ENCODE peak calls at places on chromosomes 16 and 17, in four cellular contexts. Q is GM12891, F is GM12878, N is K562. V is an unnamed sample.

GRCh38 chr16:22240023-22240697 is 34.1 kb downstream of the EEF2K start:
- DNase-seq in Q (no peak), F (no peak), N (no peak), V (no peak)

GRCh38 chr16:12906271-12906670 is 4.9 kb downstream of the SHISA9 start:
- DNase-seq in Q (no peak), F (no peak), N (no peak), V (no peak)

GRCh38 chr16:83185902-83186301 is 559.1 kb downstream of the CDH13 start:
- DNase-seq in Q (no peak), F (no peak), N (no peak), V (no peak)

GRCh38 chr16:12142157-12142556 is 165.6 kb downstream of the SNX29 start:
- DNase-seq in Q (no peak), F (no peak), N (no peak), V (no peak)

GRCh38 chr17:63446218-63446980 is at the start of gene CYB561:
- DNase-seq in Q (peak), F (no peak), N (peak), V (peak)

GRCh38 chr17:81722184-81723120 is 10.4 kb downstream of the SLC25A10 start:
- DNase-seq in Q (no peak), F (no peak), N (peak), V (no peak)

GRCh38 chr17:17435323-17435722 is 41.5 kb upstream of the MED9 start:
- DNase-seq in Q (no peak), F (no peak), N (no peak), V (no peak)

GRCh38 chr17:72466199-72466598 is 345.4 kb downstream of the SOX9 start:
- DNase-seq in Q (no peak), F (peak), N (no peak), V (no peak)

GRCh38 chr16:62576636-62577035 is 540.4 kb upstream of the CDH8 start:
- DNase-seq in Q (no peak), F (no peak), N (no peak), V (no peak)

GRCh38 chr17:65572581-65573282 is 11.3 kb upstream of the AXIN2 start:
- DNase-seq in Q (no peak), F (no peak), N (no peak), V (no peak)

GRCh38 chr17:7853693-7854043 is 1.2 kb upstream of the TMEM88 start:
- DNase-seq in Q (no peak), F (no peak), N (no peak), V (no peak)

GRCh38 chr17:10226930-10227695 is 28.7 kb upstream of the GAS7 start:
- DNase-seq in Q (peak), F (no peak), N (peak), V (peak)

DNA sequence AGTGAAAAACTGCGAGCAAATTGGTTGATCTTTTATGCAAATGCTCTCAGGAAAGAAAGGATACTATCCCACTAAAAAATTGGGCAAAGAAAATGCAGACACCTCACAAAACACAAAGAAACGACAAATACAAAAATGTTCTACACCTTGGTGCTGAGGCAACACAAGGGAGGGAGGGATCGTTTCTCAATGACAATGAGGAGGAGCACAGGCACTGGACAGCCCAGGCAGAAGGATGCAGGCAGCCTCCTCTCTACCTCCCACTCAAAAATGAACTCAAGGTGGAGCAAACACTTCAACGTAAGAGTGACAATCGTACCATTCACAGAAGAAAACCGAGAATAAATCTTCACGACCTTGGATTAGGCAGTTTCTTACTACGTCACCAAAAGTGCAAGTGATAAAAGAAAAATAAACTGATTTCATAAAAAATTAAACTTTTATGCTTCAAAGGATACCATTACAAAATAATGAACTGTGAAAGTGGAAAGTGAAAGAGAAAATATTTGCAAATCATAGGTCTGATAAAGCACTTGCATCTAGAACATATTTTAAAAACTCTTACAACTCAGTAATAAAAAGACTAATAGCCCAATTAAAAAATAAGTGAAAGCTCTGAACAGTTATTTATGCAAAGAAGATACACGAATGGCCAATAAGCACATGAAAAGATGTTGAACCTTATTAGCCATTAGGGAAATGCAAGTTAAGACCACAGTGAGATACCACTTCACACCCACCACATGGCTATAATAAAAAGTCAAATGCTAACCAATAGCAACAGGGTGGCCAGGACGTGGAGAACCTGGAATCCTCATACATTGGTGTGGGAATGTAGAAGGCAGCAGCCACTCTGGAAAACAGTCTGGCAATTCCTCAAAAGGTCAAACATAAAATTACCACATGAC is 80.8 kb upstream of the TRAP1 start:
- DNase-seq in Q (no peak), F (no peak), N (peak), V (no peak)
- TF ChIP-seq SPI1 in Q (no peak), F (no peak), N (no peak), V (no peak)

GRCh38 chr16:46961373-46962353 is 11.8 kb downstream of the DNAJA2 start:
- DNase-seq in Q (peak), F (no peak), N (no peak), V (peak)
- TF ChIP-seq SPI1 in Q (no peak), F (no peak), N (no peak), V (peak)

GRCh38 chr17:75996665-75997590 is 3.7 kb upstream of the CDK3 start:
- DNase-seq in Q (peak), F (peak), N (no peak), V (peak)
- TF ChIP-seq SPI1 in Q (peak), F (peak), N (peak), V (peak)

DNA sequence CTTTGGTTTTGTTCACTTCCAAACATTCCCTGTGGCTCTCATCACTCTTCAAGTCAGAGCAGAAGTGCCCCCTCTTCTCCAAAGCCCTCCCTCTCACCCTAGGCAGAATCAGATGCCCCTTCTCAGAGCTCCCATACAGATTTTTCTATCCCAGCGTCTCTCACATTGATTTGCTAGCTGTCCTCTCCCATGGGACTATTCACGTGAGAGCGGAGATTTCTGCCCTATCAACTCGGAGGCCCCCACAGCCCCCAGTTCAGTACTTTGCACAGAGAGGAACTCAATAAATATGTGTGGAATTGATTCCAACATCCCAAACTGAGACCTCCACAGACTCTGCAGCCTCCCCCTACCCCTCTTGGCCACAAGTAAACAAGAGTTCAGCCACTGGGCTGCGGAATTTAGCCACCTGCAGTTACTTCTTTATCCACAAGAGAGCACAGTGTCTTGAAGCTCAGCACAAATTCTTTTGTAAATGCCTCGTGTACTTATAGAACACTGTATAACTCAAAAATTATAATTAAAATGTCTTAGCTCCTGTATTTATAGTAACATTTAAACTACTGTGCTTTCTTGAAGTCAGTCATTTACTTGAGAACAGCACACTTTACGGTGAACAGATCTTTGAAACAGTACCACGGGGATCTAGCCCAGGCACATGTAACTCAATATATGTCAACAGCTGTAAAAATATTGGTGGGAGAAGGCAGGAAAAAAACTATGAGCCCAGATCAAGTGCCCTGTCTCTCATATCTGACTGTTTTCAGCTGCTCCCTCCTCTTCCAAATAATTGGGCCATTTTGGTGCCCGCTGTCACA is 182.9 kb downstream of the C16orf78 start:
- DNase-seq in Q (no peak), F (no peak), N (peak), V (no peak)
- TF ChIP-seq SPI1 in Q (no peak), F (no peak), N (no peak), V (no peak)

GRCh38 chr16:58019866-58020538 is 5.6 kb upstream of the MMP15 start:
- DNase-seq in Q (no peak), F (no peak), N (no peak), V (no peak)

GRCh38 chr16:58018803-58019202 is 6.8 kb upstream of the MMP15 start:
- DNase-seq in Q (no peak), F (no peak), N (no peak), V (no peak)

GRCh38 chr16:58021661-58022551 is 3.6 kb upstream of the MMP15 start:
- DNase-seq in Q (no peak), F (no peak), N (no peak), V (no peak)

GRCh38 chr16:58022601-58023371 is 2.8 kb upstream of the MMP15 start:
- DNase-seq in Q (no peak), F (no peak), N (no peak), V (no peak)

GRCh38 chr16:58020628-58021521 is 4.7 kb upstream of the MMP15 start:
- DNase-seq in Q (no peak), F (no peak), N (peak), V (peak)
- TF ChIP-seq SPI1 in Q (no peak), F (no peak), N (no peak), V (no peak)

GRCh38 chr16:35391328-35391727 is 1931.9 kb downstream of the TP53TG3F start:
- DNase-seq in Q (no peak), F (no peak), N (peak), V (peak)
- TF ChIP-seq SPI1 in Q (no peak), F (no peak), N (no peak), V (no peak)

GRCh38 chr16:66862023-66862520 is 17.9 kb downstream of the CA7 start:
- DNase-seq in Q (no peak), F (no peak), N (no peak), V (no peak)
- TF ChIP-seq SPI1 in Q (no peak), F (no peak), N (no peak), V (no peak)

V was measured in HL-60.